ENCODE peak calls at places on chromosomes 5 and 9, in eight cellular contexts. A is uterus, O is psoas muscle, V is colonic mucosa, I is upper lobe of left lung, U is IMR-90, K is SK-N-SH, C is AG04450. Q is an unnamed sample.

GRCh38 chr5:15991586-15991985 is 188.0 kb downstream of the MARCHF11 start:
- DNase-seq in A (no peak), O (no peak), V (no peak), I (no peak), U (no peak), K (no peak), C (no peak), Q (no peak)

GRCh38 chr9:69147041-69147834 is 26.8 kb upstream of the TJP2 start:
- DNase-seq in A (no peak), O (no peak), V (no peak), I (no peak), U (no peak), K (no peak), C (no peak), Q (no peak)

GRCh38 chr5:144060598-144060997 is 109.9 kb downstream of the YIPF5 start:
- DNase-seq in A (no peak), O (no peak), V (no peak), I (no peak), U (peak; percentile 33), K (no peak), C (no peak), Q (no peak)

GRCh38 chr5:25345240-25345771 is 700.5 kb upstream of the CDH10 start:
- DNase-seq in A (no peak), O (no peak), V (no peak), I (no peak), U (no peak), K (no peak), C (no peak), Q (peak; percentile 13)

GRCh38 chr9:77896269-77897245 is 135.1 kb downstream of the GNAQ start:
- DNase-seq in A (no peak), O (no peak), V (no peak), I (no peak), U (no peak), K (peak; percentile 65), C (no peak), Q (no peak)

GRCh38 chr5:149837680-149838269 is 106.8 kb downstream of the PDE6A start:
- DNase-seq in A (no peak), O (peak; percentile 61), V (peak; percentile 63), I (no peak), U (peak; percentile 68), K (peak; percentile 88), C (peak; percentile 29), Q (peak; percentile 94)

GRCh38 chr9:115084709-115085108 is 33.2 kb downstream of the TNC start:
- DNase-seq in A (no peak), O (no peak), V (no peak), I (no peak), U (no peak), K (no peak), C (no peak), Q (no peak)

GRCh38 chr9:88814521-88815101 is 176.7 kb upstream of the S1PR3 start:
- DNase-seq in A (no peak), O (peak; percentile 32), V (no peak), I (no peak), U (peak; percentile 68), K (peak; percentile 68), C (peak; percentile 43), Q (no peak)

GRCh38 chr9:16221350-16221749 is 649.1 kb downstream of the BNC2 start:
- DNase-seq in A (no peak), O (peak; percentile 48), V (no peak), I (no peak), U (no peak), K (no peak), C (no peak), Q (no peak)

GRCh38 chr5:24693609-24694008 is 48.8 kb upstream of the CDH10 start:
- DNase-seq in A (no peak), O (no peak), V (no peak), I (no peak), U (no peak), K (no peak), C (no peak), Q (no peak)

GRCh38 chr9:135895202-135895848 is 12.0 kb downstream of the CAMSAP1 start:
- DNase-seq in A (no peak), O (no peak), V (no peak), I (no peak), U (no peak), K (no peak), C (no peak), Q (no peak)

GRCh38 chr5:5290674-5291334 is 131.7 kb upstream of the ICE1 start:
- DNase-seq in A (no peak), O (no peak), V (no peak), I (no peak), U (no peak), K (no peak), C (no peak), Q (no peak)

GRCh38 chr5:37842048-37842447 is 2.2 kb upstream of the GDNF start:
- DNase-seq in A (no peak), O (no peak), V (no peak), I (no peak), U (no peak), K (no peak), C (no peak), Q (no peak)
- H3K27me3 ChIP-seq in A (no peaks in the 10 kb centered on the region), O (peaks cover 5% of the 10 kb centered on the region), V (peaks cover 37% of the 10 kb centered on the region), I (peaks cover 41% of the 10 kb centered on the region), U (peaks cover 11% of the 10 kb centered on the region), K (no peaks in the 10 kb centered on the region), C (peaks cover 3% of the 10 kb centered on the region), Q (peaks cover 51% of the 10 kb centered on the region)

GRCh38 chr9:22052376-22052945 is 43.4 kb upstream of the CDKN2B start:
- DNase-seq in A (no peak), O (no peak), V (no peak), I (no peak), U (peak; percentile 99), K (no peak), C (peak; percentile 91), Q (no peak)
- H3K4me3 ChIP-seq in A (no peak overlapping the region), O (no peak overlapping the region), V (no peak overlapping the region), I (no peak overlapping the region), U (no peak overlapping the region), K (no peak overlapping the region), C (no peak overlapping the region), Q (no peak overlapping the region)

GRCh38 chr5:51395666-51396356 is 12.6 kb downstream of the ISL1 start:
- DNase-seq in A (no peak), O (no peak), V (no peak), I (no peak), U (no peak), K (no peak), C (no peak), Q (no peak)

GRCh38 chr5:51398875-51399635 is 15.8 kb downstream of the ISL1 start:
- DNase-seq in A (no peak), O (no peak), V (no peak), I (peak; percentile 70), U (no peak), K (peak; percentile 79), C (no peak), Q (peak; percentile 61)

GRCh38 chr5:51399636-51399993 is 16.4 kb downstream of the ISL1 start:
- DNase-seq in A (no peak), O (no peak), V (no peak), I (no peak), U (no peak), K (no peak), C (no peak), Q (no peak)

GRCh38 chr5:51396797-51397196 is 13.5 kb downstream of the ISL1 start:
- DNase-seq in A (no peak), O (no peak), V (no peak), I (no peak), U (no peak), K (no peak), C (no peak), Q (no peak)

DNA sequence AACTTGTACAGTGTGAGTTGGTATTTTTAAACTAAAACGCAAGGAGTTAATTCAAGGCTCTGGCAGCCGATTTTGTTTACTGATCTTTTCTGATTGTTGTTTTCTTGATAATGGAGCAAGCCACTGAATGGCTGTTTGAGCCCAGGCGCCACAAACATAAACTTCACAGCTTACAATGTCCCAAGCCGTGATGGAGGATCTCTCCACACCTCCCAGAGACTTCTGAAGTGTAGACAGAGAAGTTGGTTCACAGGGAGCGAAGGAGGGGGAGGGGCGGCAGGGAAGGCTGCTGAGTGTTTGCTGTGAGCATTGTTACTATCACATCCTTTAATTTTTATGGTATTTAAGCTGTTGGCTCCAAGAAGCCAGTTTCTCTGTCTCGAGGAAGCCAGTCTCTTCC is 14.7 kb downstream of the ISL1 start:
- DNase-seq in A (no peak), O (no peak), V (no peak), I (no peak), U (no peak), K (no peak), C (no peak), Q (no peak)
- H3K27me3 ChIP-seq in A (peaks cover 36% of the 10 kb centered on the region), O (no peaks in the 10 kb centered on the region), V (peaks cover 20% of the 10 kb centered on the region), I (peaks cover 22% of the 10 kb centered on the region), U (peaks cover 10% of the 10 kb centered on the region), K (no peaks in the 10 kb centered on the region), C (peaks cover 8% of the 10 kb centered on the region), Q (peaks cover 84% of the 10 kb centered on the region)

DNA sequence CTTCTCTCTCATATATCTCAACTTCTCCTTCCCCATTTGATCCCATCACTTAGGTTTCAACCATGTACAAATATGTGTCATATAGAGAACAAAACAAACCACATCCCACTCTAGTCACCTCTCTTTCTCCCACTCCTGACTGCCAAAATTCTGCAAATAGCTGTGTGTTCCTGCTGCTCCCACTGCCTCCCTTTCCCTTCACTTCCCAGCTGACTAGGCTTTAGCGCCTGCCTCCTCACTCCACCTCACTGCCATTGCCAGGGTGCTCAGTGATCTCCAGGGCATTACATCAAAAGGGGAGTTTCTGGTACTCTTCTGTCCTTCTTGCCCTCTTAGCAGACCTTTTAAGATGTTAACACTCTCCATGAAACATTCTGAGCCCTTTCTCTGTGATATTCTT is 675.4 kb upstream of the DMAC1 start:
- DNase-seq in A (no peak), O (no peak), V (no peak), I (no peak), U (no peak), K (no peak), C (no peak), Q (no peak)
- H3K4me3 ChIP-seq in A (no peak overlapping the region), O (no peak overlapping the region), V (no peak overlapping the region), I (no peak overlapping the region), U (no peak overlapping the region), K (no peak overlapping the region), C (no peak overlapping the region), Q (no peak overlapping the region)

GRCh38 chr9:126676102-126676684 is 62.5 kb downstream of the LMX1B start:
- DNase-seq in A (no peak), O (no peak), V (no peak), I (no peak), U (no peak), K (no peak), C (no peak), Q (peak; percentile 66)
- H3K27me3 ChIP-seq in A (peaks cover 25% of the 10 kb centered on the region), O (peaks cover 3% of the 10 kb centered on the region), V (peaks cover 63% of the 10 kb centered on the region), I (peaks cover 31% of the 10 kb centered on the region), U (peaks cover 75% of the 10 kb centered on the region), K (peaks cover 39% of the 10 kb centered on the region), C (peaks cover 83% of the 10 kb centered on the region), Q (peaks cover 69% of the 10 kb centered on the region)

DNA sequence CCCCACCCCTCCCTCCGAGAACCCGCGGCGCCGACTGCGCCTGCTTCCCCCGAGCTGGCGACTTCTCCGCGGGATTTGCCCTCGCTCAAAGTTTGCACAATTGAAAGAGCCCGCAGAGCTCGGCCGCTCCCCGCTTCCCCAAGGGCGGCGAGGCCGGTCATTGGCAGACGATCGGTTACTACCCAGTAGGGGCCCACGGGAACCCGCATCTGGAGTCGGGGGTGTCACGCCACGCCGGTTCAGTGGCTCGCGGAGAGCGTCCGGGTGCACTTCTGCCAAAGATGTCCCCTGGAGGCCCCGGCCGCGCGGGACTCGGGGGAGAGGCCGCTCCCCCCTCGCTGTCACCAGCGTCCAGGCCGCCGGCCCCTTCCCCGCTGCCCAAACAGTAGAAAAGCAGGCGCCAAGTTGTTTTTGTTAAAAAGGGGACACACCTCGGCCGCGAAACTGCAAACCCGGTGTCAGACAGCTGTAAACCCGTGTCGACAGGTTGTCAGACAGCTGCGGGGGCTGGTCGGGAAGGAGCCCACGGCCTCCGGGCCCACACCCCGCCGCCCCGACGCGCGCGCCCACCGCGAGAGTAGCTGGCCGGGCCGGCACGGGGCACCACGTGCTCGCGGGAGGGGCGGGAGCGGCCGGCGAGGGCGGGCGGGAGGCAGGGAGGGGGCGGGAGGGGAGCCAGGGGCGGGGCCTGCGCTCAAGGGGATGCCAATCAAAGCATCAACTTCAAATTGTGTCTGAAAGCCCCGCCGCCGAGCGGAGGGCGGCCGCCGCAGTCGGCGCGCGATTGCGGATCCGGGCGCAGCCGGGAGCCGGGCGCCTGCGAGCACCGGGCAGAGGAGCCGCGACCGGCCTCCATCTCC is at the start of gene IRX1:
- DNase-seq in A (no peak), O (no peak), V (no peak), I (peak; percentile 91), U (no peak), K (peak; percentile 36), C (no peak), Q (peak; percentile 96)
- H3K4me3 ChIP-seq in A (no peak within 1 kb of the TSS), O (peak within 1 kb of the TSS; percentile 38), V (no peak within 1 kb of the TSS), I (no peak within 1 kb of the TSS), U (no peak within 1 kb of the TSS), K (no peak within 1 kb of the TSS), C (no peak within 1 kb of the TSS), Q (peak within 1 kb of the TSS; percentile 37)